ENCODE peak calls at places on chromosomes 1 and 21, in eight cellular contexts. A, U, G, H, I, X, J and Y are unnamed samples.

GRCh38 chr1:41486892-41487728 is 2.6 kb upstream of the EDN2 start:
- DNase-seq in H (no peak), I (no peak), X (no peak), G (peak), J (no peak), A (no peak), U (peak), Y (peak)

GRCh38 chr1:175861641-175862367 is 118.4 kb upstream of the TNR start:
- DNase-seq in I (no peak), J (no peak), H (no peak), U (no peak), X (no peak), A (no peak), G (no peak), Y (no peak)

GRCh38 chr1:67815303-67816095 is 17.8 kb downstream of the GNG12 start:
- DNase-seq in U (no peak), H (no peak), G (no peak), A (no peak), J (no peak), X (no peak), I (no peak), Y (no peak)

GRCh38 chr1:226980565-226981385 is 40.7 kb downstream of the COQ8A start:
- DNase-seq in X (peak), G (no peak), A (no peak), U (no peak), H (no peak), I (peak), J (no peak), Y (no peak)

GRCh38 chr1:209770636-209771415 is 13.5 kb downstream of the C1orf74 start:
- DNase-seq in I (no peak), X (no peak), A (no peak), H (no peak), G (no peak), J (no peak), U (no peak), Y (no peak)

GRCh38 chr1:30748699-30749401 is 8.7 kb downstream of the LAPTM5 start:
- DNase-seq in U (no peak), H (no peak), I (no peak), A (no peak), J (no peak), G (no peak), X (no peak), Y (no peak)

GRCh38 chr1:159430985-159431384 is 1.0 kb upstream of the OR10J4 start:
- DNase-seq in U (no peak), H (no peak), A (no peak), J (no peak), I (no peak), G (no peak), X (peak), Y (no peak)

GRCh38 chr1:31755197-31755611 is 8.9 kb downstream of the ADGRB2 start:
- DNase-seq in H (no peak), A (peak), J (no peak), G (no peak), I (peak), U (peak), X (peak), Y (no peak)

GRCh38 chr1:171901245-171901644 is 59.9 kb downstream of the DNM3 start:
- DNase-seq in A (no peak), U (no peak), X (no peak), H (no peak), J (no peak), G (no peak), I (no peak), Y (no peak)

GRCh38 chr1:227330709-227331108 is 12.4 kb upstream of the CDC42BPA start:
- DNase-seq in U (peak), I (no peak), H (no peak), A (no peak), X (no peak), G (no peak), J (no peak), Y (no peak)

GRCh38 chr21:34120867-34121266 is 47.5 kb downstream of the MRPS6 start:
- DNase-seq in A (no peak), G (no peak), X (no peak), U (no peak), J (no peak), I (no peak), H (no peak), Y (no peak)

GRCh38 chr1:34529935-34530859 is 224.7 kb upstream of the GJB5 start:
- DNase-seq in A (no peak), J (no peak), I (no peak), H (no peak), U (no peak), X (no peak), G (peak), Y (peak)

GRCh38 chr1:160407819-160408801 is 7.7 kb downstream of the VANGL2 start:
- DNase-seq in J (no peak), U (no peak), I (no peak), G (no peak), H (no peak), A (no peak), X (no peak), Y (no peak)

GRCh38 chr1:23524716-23525401 is 6.2 kb downstream of the E2F2 start:
- DNase-seq in G (no peak), H (peak), J (no peak), U (no peak), X (no peak), I (no peak), A (no peak), Y (no peak)

GRCh38 chr21:35236090-35236489 is 187.0 kb upstream of the RUNX1 start:
- DNase-seq in J (no peak), G (no peak), X (no peak), I (no peak), A (no peak), U (no peak), H (peak), Y (peak)

GRCh38 chr1:162992945-162993344 is 76.2 kb upstream of the RGS4 start:
- DNase-seq in G (no peak), H (no peak), I (no peak), J (no peak), U (no peak), A (no peak), X (no peak), Y (no peak)

GRCh38 chr1:210222288-210223006 is 10.1 kb upstream of the SERTAD4 start:
- DNase-seq in X (no peak), H (no peak), U (no peak), G (no peak), I (no peak), A (no peak), J (no peak), Y (no peak)

GRCh38 chr1:72435025-72435424 is 152.7 kb upstream of the NEGR1 start:
- DNase-seq in G (no peak), X (no peak), U (peak), I (no peak), J (peak), A (peak), H (no peak), Y (no peak)

GRCh38 chr1:61395156-61395555 is 312.8 kb downstream of the NFIA start:
- DNase-seq in I (no peak), G (no peak), J (no peak), A (no peak), H (no peak), X (no peak), U (no peak), Y (no peak)

GRCh38 chr21:38813143-38813542 is 7.4 kb downstream of the ETS2 start:
- DNase-seq in I (no peak), X (no peak), A (no peak), H (no peak), G (no peak), J (no peak), U (no peak), Y (no peak)

GRCh38 chr21:19810779-19811178 is 1187.4 kb upstream of the NCAM2 start:
- DNase-seq in X (no peak), I (no peak), J (no peak), A (no peak), G (no peak), H (no peak), U (no peak), Y (no peak)

GRCh38 chr1:2049517-2050481 is at the start of gene PRKCZ:
- DNase-seq in H (peak), X (peak), U (no peak), I (peak), J (no peak), A (no peak), G (peak), Y (peak)

GRCh38 chr21:26977741-26978140 is 10.9 kb upstream of the ADAMTS5 start:
- DNase-seq in G (no peak), A (no peak), I (no peak), J (no peak), X (no peak), U (peak), H (no peak), Y (no peak)

GRCh38 chr1:35640380-35641232 is 720 bp downstream of the PSMB2 start:
- DNase-seq in G (peak), X (no peak), A (no peak), I (no peak), H (no peak), J (no peak), U (no peak), Y (no peak)

GRCh38 chr1:157110003-157110402 is 10.4 kb upstream of the ETV3L start:
- DNase-seq in I (no peak), X (no peak), H (no peak), U (no peak), G (no peak), A (no peak), J (no peak), Y (no peak)

GRCh38 chr1:111399792-111400610 is 27.5 kb downstream of the OVGP1 start:
- DNase-seq in I (peak), X (peak), J (no peak), G (peak), U (peak), H (peak), A (peak), Y (peak)

GRCh38 chr1:201229771-201230635 is 39.4 kb downstream of the IGFN1 start:
- DNase-seq in X (no peak), J (peak), H (no peak), U (peak), G (no peak), I (no peak), A (peak), Y (no peak)

GRCh38 chr1:38589036-38589435 is 270.5 kb downstream of the RRAGC start:
- DNase-seq in A (no peak), X (no peak), H (no peak), G (no peak), U (no peak), J (no peak), I (no peak), Y (no peak)

GRCh38 chr1:64540265-64540791 is 70.4 kb downstream of the CACHD1 start:
- DNase-seq in G (no peak), I (peak), J (peak), U (no peak), X (no peak), A (peak), H (no peak), Y (no peak)

GRCh38 chr1:15177710-15178166 is 24.2 kb downstream of the TMEM51 start:
- DNase-seq in J (no peak), I (no peak), A (no peak), G (no peak), X (no peak), U (no peak), H (no peak), Y (no peak)

GRCh38 chr1:154411525-154411924 is 6.4 kb downstream of the IL6R start:
- DNase-seq in H (no peak), I (no peak), X (no peak), G (no peak), A (no peak), U (no peak), J (no peak), Y (no peak)

GRCh38 chr1:228792601-228793000 is 57.3 kb downstream of the RHOU start:
- DNase-seq in I (no peak), J (no peak), A (no peak), X (no peak), G (no peak), H (no peak), U (no peak), Y (no peak)

GRCh38 chr1:209675567-209676154 is 449 bp downstream of the G0S2 start:
- DNase-seq in I (no peak), G (peak), A (no peak), J (no peak), U (peak), X (peak), H (no peak), Y (no peak)

GRCh38 chr1:11301593-11301992 is 28.6 kb downstream of the UBIAD1 start:
- DNase-seq in U (no peak), I (no peak), G (no peak), J (no peak), A (no peak), H (no peak), X (no peak), Y (no peak)

GRCh38 chr1:98342556-98342955 is 319.0 kb upstream of the SNX7 start:
- DNase-seq in X (no peak), A (peak), J (no peak), G (no peak), U (peak), H (no peak), I (no peak), Y (no peak)

GRCh38 chr1:30743584-30744059 is 14.0 kb downstream of the LAPTM5 start:
- DNase-seq in A (no peak), J (peak), U (no peak), X (no peak), H (peak), G (no peak), I (no peak), Y (peak)

GRCh38 chr1:160264795-160265307 is 2.5 kb upstream of the DCAF8 start:
- DNase-seq in U (no peak), A (no peak), H (no peak), G (no peak), X (no peak), I (no peak), J (no peak), Y (no peak)

GRCh38 chr1:186763107-186763506 is 65.6 kb upstream of the PLA2G4A start:
- DNase-seq in X (no peak), J (no peak), H (no peak), I (no peak), G (no peak), A (peak), U (peak), Y (no peak)

GRCh38 chr1:201051399-201051798 is 27.9 kb upstream of the KIF21B start:
- DNase-seq in X (no peak), A (no peak), H (no peak), U (no peak), J (no peak), I (no peak), G (no peak), Y (no peak)

GRCh38 chr1:182721525-182721924 is 37.1 kb upstream of the RGS8 start:
- DNase-seq in U (no peak), G (no peak), A (no peak), I (no peak), J (no peak), X (no peak), H (no peak), Y (no peak)

GRCh38 chr1:182720465-182720864 is 36.1 kb upstream of the RGS8 start:
- DNase-seq in H (no peak), G (no peak), J (no peak), U (peak), A (peak), X (no peak), I (no peak), Y (no peak)

GRCh38 chr1:182715531-182715930 is 31.1 kb upstream of the RGS8 start:
- DNase-seq in I (no peak), J (no peak), H (no peak), U (no peak), X (no peak), G (no peak), A (no peak), Y (no peak)

GRCh38 chr1:182716740-182717720 is 32.6 kb upstream of the RGS8 start:
- DNase-seq in A (no peak), X (no peak), H (no peak), G (no peak), I (no peak), U (no peak), J (no peak), Y (no peak)

GRCh38 chr1:182718311-182718710 is 33.9 kb upstream of the RGS8 start:
- DNase-seq in H (peak), J (no peak), U (no peak), X (no peak), A (no peak), I (no peak), G (no peak), Y (no peak)
- TF ChIP-seq CTCF in H (peak), J (no peak), U (no peak), X (no peak), A (no peak), I (no peak), G (no peak), Y (no peak)

DNA sequence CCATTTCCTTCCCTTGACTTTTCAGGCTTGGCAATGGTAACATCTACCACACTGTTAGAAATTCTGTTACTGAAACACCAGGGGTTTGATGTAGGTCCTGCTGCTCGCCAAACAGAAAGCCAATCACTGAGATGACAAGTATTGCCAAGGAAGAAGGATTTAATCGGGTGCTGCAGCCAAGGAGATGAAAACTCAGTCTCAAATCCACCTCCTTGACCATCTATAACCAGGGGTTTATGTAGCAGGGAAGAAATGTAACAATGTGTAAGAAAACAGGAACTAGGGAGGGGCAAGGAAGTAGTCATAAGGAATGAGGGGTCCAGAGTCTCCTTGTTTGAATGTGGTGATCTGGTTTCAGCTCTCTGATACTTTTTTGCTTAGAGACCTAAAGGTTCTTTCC is 25.4 kb downstream of the PLA2G2A start:
- DNase-seq in A (no peak), G (no peak), X (no peak), I (no peak), U (no peak), J (no peak), H (no peak), Y (no peak)
- TF ChIP-seq CTCF in A (no peak), G (no peak), X (no peak), I (no peak), U (no peak), J (no peak), H (no peak), Y (no peak)

DNA sequence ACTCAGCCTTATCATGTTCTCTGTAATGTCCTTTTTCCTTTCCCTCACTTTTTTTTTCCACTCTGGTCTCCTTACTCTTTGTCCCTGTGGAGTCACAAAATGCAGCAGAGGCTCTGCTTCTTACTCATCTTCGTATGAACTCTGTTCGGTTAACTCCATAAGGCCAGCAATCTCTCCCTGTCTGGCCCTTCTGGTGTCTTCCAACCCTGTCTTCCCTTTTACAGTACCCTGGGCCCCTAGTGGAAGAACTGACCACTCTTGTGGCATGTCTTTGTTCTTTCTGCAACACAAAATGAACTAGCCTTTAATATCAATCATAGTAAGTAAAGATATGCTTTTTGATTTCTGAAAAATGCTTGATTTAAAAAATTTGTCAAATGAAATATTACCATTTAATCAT is 7.1 kb downstream of the CD101 start:
- DNase-seq in G (no peak), J (no peak), H (no peak), X (no peak), A (no peak), I (no peak), U (no peak), Y (no peak)
- TF ChIP-seq CTCF in G (no peak), J (no peak), H (no peak), X (no peak), A (no peak), I (no peak), U (no peak), Y (no peak)

DNA sequence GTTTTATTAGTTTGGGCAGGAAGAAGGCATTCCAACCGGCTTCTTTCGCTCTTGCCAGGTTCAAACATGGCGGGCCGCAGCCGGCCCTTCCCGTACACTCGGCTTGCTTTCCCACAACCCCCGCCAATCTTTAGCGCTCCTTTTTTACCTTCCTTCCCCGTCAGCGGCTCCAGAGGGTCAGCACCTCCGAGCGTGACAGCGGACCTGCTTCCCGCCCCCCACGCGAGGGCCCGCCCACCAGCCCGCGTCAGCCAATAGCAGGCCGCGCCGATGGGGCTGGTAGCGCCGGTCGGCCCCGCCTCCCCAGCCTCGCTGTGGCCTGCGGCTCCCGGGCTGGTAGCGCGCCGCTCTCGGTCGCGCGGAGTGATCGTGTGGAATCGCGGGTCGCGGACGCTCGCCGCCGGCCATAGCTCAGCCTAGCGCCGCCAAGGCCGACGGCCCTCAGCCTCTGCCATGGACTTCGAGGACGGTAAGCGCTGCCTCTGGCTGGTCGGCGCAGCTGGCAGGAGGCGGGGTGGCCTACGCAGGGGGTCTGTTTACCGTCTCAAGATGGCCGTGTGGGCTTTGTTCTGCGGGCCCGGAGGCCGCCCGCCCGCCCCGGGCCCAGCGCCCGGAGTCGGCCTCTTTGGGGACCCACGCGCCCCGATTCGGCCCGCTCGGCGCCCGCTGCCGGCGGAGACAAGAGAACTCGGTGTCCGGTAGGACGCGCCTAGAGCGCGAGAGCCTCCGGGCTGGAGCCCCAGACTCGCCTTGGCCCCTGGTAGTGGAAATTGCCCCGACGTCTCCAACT is at the start of gene ZNF326:
- DNase-seq in H (peak), I (peak), U (peak), A (peak), J (peak), X (peak), G (peak), Y (peak)
- TF ChIP-seq CTCF in H (no peak), I (peak), U (no peak), A (peak), J (no peak), X (no peak), G (no peak), Y (no peak)

GRCh38 chr1:71170925-71171324 is 90.1 kb upstream of the ZRANB2 start:
- DNase-seq in G (no peak), U (no peak), J (no peak), H (no peak), X (no peak), I (no peak), A (no peak), Y (no peak)
- TF ChIP-seq CTCF in G (no peak), U (no peak), J (peak), H (no peak), X (no peak), I (no peak), A (no peak), Y (no peak)

DNA sequence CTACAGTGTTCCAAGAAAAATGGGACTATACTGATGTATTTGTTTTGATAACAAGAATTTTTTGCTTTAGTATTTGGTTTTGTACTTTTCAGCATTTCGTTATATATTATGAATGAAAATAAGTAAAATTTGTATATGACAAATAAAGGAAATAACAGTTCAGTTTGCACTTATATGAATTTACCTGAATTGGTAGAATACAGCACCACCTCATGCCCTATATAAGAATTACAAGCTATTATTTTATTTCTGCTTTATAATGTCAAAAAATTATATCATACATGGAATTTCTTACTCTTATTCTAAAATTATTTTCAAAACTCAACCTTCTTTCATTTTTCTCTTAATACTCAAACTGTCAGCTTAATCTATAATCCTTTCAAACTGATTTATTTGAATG is 14.6 kb downstream of the EFCAB7 start:
- DNase-seq in A (no peak), X (no peak), J (no peak), H (peak), I (no peak), U (peak), G (no peak), Y (no peak)
- TF ChIP-seq CTCF in A (peak), X (peak), J (no peak), H (peak), I (peak), U (peak), G (peak), Y (no peak)